ENCODE peak calls at places on chromosomes 11 and 22, in seven cellular contexts. R, Z, I, A, N, H and F are unnamed samples.

GRCh38 chr22:31278643-31279326 is 13.5 kb downstream of the PIK3IP1 start:
- DNase-seq in R (no peak), Z (no peak), I (no peak), A (no peak), N (no peak), H (no peak), F (no peak)

GRCh38 chr11:8269636-8270035 is 6.0 kb upstream of the LMO1 start:
- DNase-seq in R (no peak), Z (no peak), I (no peak), A (no peak), N (no peak), H (no peak), F (no peak)

GRCh38 chr11:60377737-60378136 is 595 bp upstream of the MS4A7 start:
- DNase-seq in R (no peak), Z (no peak), I (no peak), A (no peak), N (no peak), H (no peak), F (no peak)

GRCh38 chr11:111672949-111673348 is 70.7 kb downstream of the SIK2 start:
- DNase-seq in R (no peak), Z (no peak), I (no peak), A (no peak), N (no peak), H (no peak), F (no peak)

GRCh38 chr11:17719940-17720795 is 797 bp downstream of the MYOD1 start:
- DNase-seq in R (no peak), Z (peak), I (peak), A (no peak), N (no peak), H (no peak), F (no peak)

GRCh38 chr22:32628626-32629587 is 154.3 kb downstream of the FBXO7 start:
- DNase-seq in R (no peak), Z (peak), I (peak), A (no peak), N (no peak), H (no peak), F (no peak)

GRCh38 chr11:5107285-5107684 is 30.9 kb downstream of the OR52A5 start:
- DNase-seq in R (no peak), Z (no peak), I (no peak), A (no peak), N (no peak), H (no peak), F (no peak)

GRCh38 chr11:93131709-93132108 is 66.1 kb downstream of the SLC36A4 start:
- DNase-seq in R (no peak), Z (no peak), I (no peak), A (no peak), N (no peak), H (no peak), F (no peak)

GRCh38 chr11:65885231-65885630 is 3.0 kb downstream of the FIBP start:
- DNase-seq in R (no peak), Z (no peak), I (no peak), A (no peak), N (no peak), H (no peak), F (no peak)

GRCh38 chr22:46278656-46279645 is 11.1 kb downstream of the TTC38 start:
- DNase-seq in R (no peak), Z (no peak), I (no peak), A (no peak), N (no peak), H (no peak), F (no peak)

GRCh38 chr11:19789840-19790710 is 77.4 kb downstream of the NAV2 start:
- DNase-seq in R (peak), Z (peak), I (peak), A (no peak), N (peak), H (no peak), F (no peak)

GRCh38 chr22:26679003-26679629 is 21.7 kb downstream of the MIAT start:
- DNase-seq in R (no peak), Z (peak), I (peak), A (no peak), N (peak), H (peak), F (peak)

GRCh38 chr11:765802-766091 is 11.5 kb downstream of the GATD1 start:
- DNase-seq in R (no peak), Z (no peak), I (no peak), A (no peak), N (no peak), H (no peak), F (no peak)

GRCh38 chr22:23824476-23825245 is 14.1 kb downstream of the DERL3 start:
- DNase-seq in R (no peak), Z (no peak), I (no peak), A (no peak), N (no peak), H (no peak), F (no peak)

GRCh38 chr11:2409701-2410468 is 9.3 kb downstream of the TSSC4 start:
- DNase-seq in R (no peak), Z (no peak), I (no peak), A (no peak), N (no peak), H (no peak), F (no peak)

GRCh38 chr11:14537134-14537599 is 17.0 kb upstream of the PSMA1 start:
- DNase-seq in R (no peak), Z (peak), I (peak), A (no peak), N (peak), H (peak), F (no peak)

GRCh38 chr11:33723238-33723881 is 12.9 kb downstream of the CD59 start:
- DNase-seq in R (peak), Z (peak), I (peak), A (no peak), N (peak), H (peak), F (no peak)

GRCh38 chr11:45662665-45663485 is 2.5 kb downstream of the CHST1 start:
- DNase-seq in R (peak), Z (peak), I (peak), A (no peak), N (peak), H (peak), F (no peak)

GRCh38 chr11:103920933-103921332 is 115.5 kb upstream of the DDI1 start:
- DNase-seq in R (no peak), Z (no peak), I (no peak), A (no peak), N (no peak), H (no peak), F (no peak)

GRCh38 chr11:2577071-2578005 is 122.5 kb downstream of the KCNQ1OT1 start:
- DNase-seq in R (no peak), Z (no peak), I (no peak), A (no peak), N (no peak), H (no peak), F (peak)

GRCh38 chr22:49826603-49827306 is 918 bp downstream of the BRD1 start:
- DNase-seq in R (no peak), Z (peak), I (peak), A (no peak), N (peak), H (no peak), F (peak)

GRCh38 chr11:64299847-64300648 is at the start of gene CATSPERZ:
- DNase-seq in R (no peak), Z (no peak), I (no peak), A (no peak), N (no peak), H (no peak), F (no peak)

GRCh38 chr11:128424867-128425285 is 162.5 kb downstream of the ETS1 start:
- DNase-seq in R (no peak), Z (peak), I (peak), A (no peak), N (peak), H (peak), F (no peak)

GRCh38 chr11:129192150-129192549 is at the start of gene ARHGAP32:
- DNase-seq in R (no peak), Z (no peak), I (no peak), A (no peak), N (no peak), H (no peak), F (no peak)

GRCh38 chr11:47626234-47626633 is 16.1 kb downstream of the MTCH2 start:
- DNase-seq in R (no peak), Z (no peak), I (no peak), A (no peak), N (no peak), H (no peak), F (no peak)

GRCh38 chr22:46574438-46574992 is 37.1 kb upstream of the CELSR1 start:
- DNase-seq in R (no peak), Z (no peak), I (no peak), A (no peak), N (no peak), H (no peak), F (no peak)

GRCh38 chr11:123519055-123519796 is 89.2 kb downstream of the GRAMD1B start:
- DNase-seq in R (no peak), Z (no peak), I (peak), A (no peak), N (peak), H (peak), F (no peak)

GRCh38 chr11:41536001-41536568 is 76.6 kb upstream of the LRRC4C start:
- DNase-seq in R (no peak), Z (no peak), I (no peak), A (no peak), N (no peak), H (no peak), F (no peak)

GRCh38 chr11:45655831-45656230 is 9.6 kb downstream of the CHST1 start:
- DNase-seq in R (no peak), Z (no peak), I (no peak), A (no peak), N (no peak), H (no peak), F (no peak)

GRCh38 chr22:24390576-24390975 is 36.8 kb upstream of the ADORA2A start:
- DNase-seq in R (no peak), Z (peak), I (peak), A (no peak), N (no peak), H (peak), F (no peak)

GRCh38 chr11:35621620-35622019 is 3.4 kb downstream of the FJX1 start:
- DNase-seq in R (no peak), Z (no peak), I (peak), A (no peak), N (peak), H (no peak), F (no peak)
- TF ChIP-seq CTCF in R (no peak), Z (no peak), I (no peak), A (no peak), N (no peak), H (no peak), F (no peak)

GRCh38 chr11:78620159-78620558 is 45.5 kb upstream of the NARS2 start:
- DNase-seq in R (no peak), Z (no peak), I (no peak), A (no peak), N (no peak), H (no peak), F (no peak)

GRCh38 chr11:78613053-78613813 is 38.6 kb upstream of the NARS2 start:
- DNase-seq in R (no peak), Z (no peak), I (no peak), A (no peak), N (no peak), H (no peak), F (no peak)

GRCh38 chr11:78615724-78616123 is 41.1 kb upstream of the NARS2 start:
- DNase-seq in R (no peak), Z (peak), I (no peak), A (no peak), N (no peak), H (no peak), F (no peak)
- TF ChIP-seq CTCF in R (peak), Z (peak), I (peak), A (no peak), N (peak), H (no peak), F (no peak)

DNA sequence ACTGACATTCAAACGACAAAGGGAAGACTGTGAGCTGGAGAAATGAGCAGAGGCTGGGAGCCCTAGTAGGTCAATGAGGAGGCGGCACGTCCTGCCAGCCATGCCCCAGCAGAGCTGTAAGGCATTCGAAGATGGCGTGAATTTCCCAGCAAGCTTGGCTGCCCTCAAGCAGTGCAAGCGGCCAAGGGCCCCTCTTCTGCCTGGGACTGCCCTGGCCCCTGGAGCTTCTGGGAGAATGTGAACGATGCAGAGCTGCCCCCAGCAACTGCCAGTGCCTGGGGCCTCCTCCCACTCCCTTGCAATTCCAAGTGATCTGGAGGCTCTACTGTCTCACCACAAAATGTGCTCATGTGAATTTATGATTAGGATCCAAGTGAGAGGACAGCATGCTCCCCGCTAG is 4.3 kb downstream of the PPM1F start:
- DNase-seq in R (no peak), Z (no peak), I (no peak), A (no peak), N (no peak), H (no peak), F (no peak)
- TF ChIP-seq CTCF in R (no peak), Z (no peak), I (no peak), A (no peak), N (no peak), H (no peak), F (no peak)

DNA sequence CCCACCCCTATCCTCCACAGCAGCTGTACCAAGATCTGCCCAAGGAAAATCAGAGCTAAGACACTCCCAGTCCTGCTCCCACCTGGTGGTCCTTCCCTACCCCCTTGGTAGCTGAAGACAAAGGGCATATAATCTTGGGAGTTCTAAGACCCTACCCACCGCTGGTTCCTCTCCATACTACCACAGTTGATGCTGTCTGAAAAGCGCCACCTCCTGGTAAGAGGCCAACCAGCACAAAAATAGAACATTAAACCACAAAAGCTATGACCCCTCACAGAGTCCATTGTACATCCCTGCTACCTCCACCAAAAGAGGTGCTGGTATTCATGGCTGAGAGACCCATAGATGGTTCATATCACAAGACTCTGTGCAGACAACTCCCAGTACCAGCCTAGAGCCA is 161.5 kb upstream of the ARHGAP42 start:
- DNase-seq in R (no peak), Z (no peak), I (no peak), A (no peak), N (no peak), H (no peak), F (no peak)
- TF ChIP-seq CTCF in R (no peak), Z (no peak), I (peak), A (peak), N (no peak), H (peak), F (no peak)

GRCh38 chr22:35739076-35739475 is 21.4 kb downstream of the APOL5 start:
- DNase-seq in R (no peak), Z (no peak), I (no peak), A (no peak), N (no peak), H (no peak), F (no peak)

GRCh38 chr22:35736701-35737100 is 19.0 kb downstream of the APOL5 start:
- DNase-seq in R (no peak), Z (no peak), I (no peak), A (no peak), N (no peak), H (no peak), F (no peak)

GRCh38 chr22:35740616-35741015 is 22.9 kb downstream of the APOL5 start:
- DNase-seq in R (no peak), Z (no peak), I (no peak), A (no peak), N (no peak), H (no peak), F (no peak)

GRCh38 chr22:35742342-35743100 is 24.8 kb downstream of the APOL5 start:
- DNase-seq in R (peak), Z (peak), I (peak), A (no peak), N (peak), H (peak), F (no peak)

DNA sequence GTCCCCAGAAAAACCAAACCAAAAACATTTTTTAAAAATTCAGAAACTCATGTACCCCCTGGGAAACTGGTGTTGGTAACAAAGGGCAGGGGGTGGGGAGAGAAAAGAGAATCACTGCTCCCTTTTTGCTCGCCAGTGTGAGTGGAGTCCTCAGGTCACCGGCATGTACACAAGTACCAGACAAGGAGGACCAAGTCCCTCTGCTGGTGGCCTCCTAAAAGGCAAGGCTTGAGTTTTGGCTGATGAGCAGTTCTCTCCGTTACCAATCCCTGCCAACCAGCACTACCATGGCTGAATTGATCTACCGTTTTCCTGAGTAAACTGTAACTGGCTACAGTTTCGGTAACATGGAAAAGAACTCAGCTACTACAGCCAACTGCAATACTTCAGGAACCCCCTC is 22.0 kb downstream of the APOL5 start:
- DNase-seq in R (no peak), Z (peak), I (no peak), A (no peak), N (no peak), H (no peak), F (no peak)
- TF ChIP-seq CTCF in R (peak), Z (peak), I (no peak), A (peak), N (peak), H (peak), F (no peak)

GRCh38 chr22:39117585-39118191 is 20.6 kb downstream of the APOBEC3H start:
- DNase-seq in R (peak), Z (peak), I (peak), A (no peak), N (peak), H (peak), F (peak)
- TF ChIP-seq CTCF in R (peak), Z (peak), I (peak), A (peak), N (peak), H (peak), F (peak)

GRCh38 chr11:78402842-78403241 is 14.8 kb downstream of the GAB2 start:
- DNase-seq in R (no peak), Z (no peak), I (no peak), A (no peak), N (no peak), H (no peak), F (no peak)

GRCh38 chr11:78414321-78415051 is 3.1 kb downstream of the GAB2 start:
- DNase-seq in R (no peak), Z (peak), I (peak), A (no peak), N (peak), H (no peak), F (no peak)

GRCh38 chr11:78406568-78407196 is 10.9 kb downstream of the GAB2 start:
- DNase-seq in R (no peak), Z (no peak), I (no peak), A (no peak), N (no peak), H (no peak), F (no peak)

GRCh38 chr11:78408619-78409018 is 9.0 kb downstream of the GAB2 start:
- DNase-seq in R (no peak), Z (no peak), I (no peak), A (no peak), N (no peak), H (no peak), F (no peak)
- TF ChIP-seq CTCF in R (no peak), Z (no peak), I (no peak), A (no peak), N (no peak), H (no peak), F (no peak)

DNA sequence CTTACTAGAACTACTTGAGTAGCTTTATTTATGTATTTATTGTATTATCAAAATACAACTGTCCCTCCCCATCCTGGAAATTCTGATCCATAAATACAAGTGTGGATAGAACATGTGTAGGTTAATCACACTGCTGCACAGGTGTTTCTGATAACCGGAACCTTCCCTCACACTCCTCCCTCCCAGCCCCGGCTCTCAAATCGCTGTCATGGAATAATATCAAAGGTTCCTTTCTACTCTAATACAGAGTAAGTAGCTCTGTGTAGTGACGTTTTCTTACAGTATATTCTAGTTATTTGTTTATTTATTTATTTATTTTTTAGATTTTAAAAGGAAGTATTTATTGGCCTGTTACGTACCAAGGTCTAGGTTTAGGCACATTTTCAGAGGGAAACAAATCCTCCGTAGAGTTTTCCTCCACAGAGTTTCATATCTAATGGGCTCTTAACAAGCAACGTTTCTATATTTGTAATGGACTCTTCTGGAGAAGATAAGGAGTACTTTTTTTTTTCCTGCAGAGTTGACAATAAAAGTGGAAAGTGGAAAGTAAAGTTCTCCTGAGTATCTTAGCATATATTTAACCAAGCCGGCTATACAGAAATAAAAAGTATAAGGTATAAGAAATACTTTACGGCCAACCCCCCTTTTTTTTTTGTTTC is 129.0 kb upstream of the CARD18 start:
- DNase-seq in R (no peak), Z (no peak), I (no peak), A (no peak), N (no peak), H (no peak), F (no peak)
- TF ChIP-seq CTCF in R (no peak), Z (no peak), I (no peak), A (no peak), N (no peak), H (no peak), F (no peak)

GRCh38 chr11:115237578-115237977 is 266.6 kb downstream of the CADM1 start:
- DNase-seq in R (no peak), Z (no peak), I (no peak), A (no peak), N (no peak), H (no peak), F (no peak)

GRCh38 chr11:115238086-115238485 is 266.1 kb downstream of the CADM1 start:
- DNase-seq in R (no peak), Z (no peak), I (no peak), A (no peak), N (no peak), H (no peak), F (no peak)

GRCh38 chr11:115234794-115235193 is 269.4 kb downstream of the CADM1 start:
- DNase-seq in R (no peak), Z (no peak), I (no peak), A (no peak), N (no peak), H (no peak), F (no peak)

GRCh38 chr11:115241899-115242298 is 262.3 kb downstream of the CADM1 start:
- DNase-seq in R (no peak), Z (no peak), I (no peak), A (no peak), N (no peak), H (no peak), F (no peak)

GRCh38 chr11:115238802-115239201 is 265.4 kb downstream of the CADM1 start:
- DNase-seq in R (no peak), Z (no peak), I (no peak), A (no peak), N (no peak), H (no peak), F (no peak)
- TF ChIP-seq CTCF in R (no peak), Z (no peak), I (no peak), A (no peak), N (peak), H (peak), F (no peak)